ENCODE peak calls at places on chromosome 5, in seven cellular contexts. P is hepatocyte, C is epithelial cell of proximal tubule, A is lower leg skin, Y is thyroid gland, R is psoas muscle, T is HCT116. N is an unnamed sample.

GRCh38 chr5:32869216-32869615 is 158.1 kb downstream of the NPR3 start:
- DNase-seq in P (no peak), C (no peak), A (no peak), Y (no peak), R (no peak), T (no peak), N (peak)

GRCh38 chr5:155430192-155430591 is 416.6 kb downstream of the KIF4B start:
- DNase-seq in P (no peak), C (no peak), A (no peak), Y (no peak), R (no peak), T (no peak), N (no peak)

GRCh38 chr5:141623197-141623596 is 4.4 kb upstream of the DIAPH1 start:
- DNase-seq in P (no peak), C (no peak), A (no peak), Y (no peak), R (no peak), T (no peak), N (no peak)

GRCh38 chr5:74415695-74416102 is 224.8 kb downstream of the ENC1 start:
- DNase-seq in P (peak), C (no peak), A (no peak), Y (no peak), R (no peak), T (no peak), N (no peak)

GRCh38 chr5:64834611-64835010 is 65.9 kb downstream of the CWC27 start:
- DNase-seq in P (no peak), C (no peak), A (no peak), Y (no peak), R (no peak), T (no peak), N (no peak)

GRCh38 chr5:85590764-85591163 is 1027.0 kb upstream of the COX7C start:
- DNase-seq in P (no peak), C (no peak), A (no peak), Y (no peak), R (no peak), T (no peak), N (no peak)

GRCh38 chr5:6215891-6216290 is 162.5 kb downstream of the MED10 start:
- DNase-seq in P (no peak), C (no peak), A (no peak), Y (no peak), R (no peak), T (no peak), N (no peak)

GRCh38 chr5:77642915-77643653 is 4.6 kb upstream of the OTP start:
- DNase-seq in P (no peak), C (no peak), A (no peak), Y (no peak), R (no peak), T (no peak), N (no peak)

GRCh38 chr5:114949001-114949400 is 220.7 kb downstream of the TRIM36 start:
- DNase-seq in P (no peak), C (no peak), A (no peak), Y (no peak), R (no peak), T (no peak), N (no peak)

GRCh38 chr5:773517-774264 is 10.8 kb downstream of the ZDHHC11B start:
- DNase-seq in P (peak), C (no peak), A (no peak), Y (no peak), R (no peak), T (no peak), N (no peak)

GRCh38 chr5:68428232-68428811 is 212.8 kb downstream of the PIK3R1 start:
- DNase-seq in P (no peak), C (no peak), A (no peak), Y (no peak), R (no peak), T (no peak), N (no peak)

GRCh38 chr5:1293997-1294838 is 650 bp downstream of the TERT start:
- DNase-seq in P (peak), C (no peak), A (no peak), Y (no peak), R (no peak), T (no peak), N (no peak)

GRCh38 chr5:55151923-55152842 is 7.8 kb upstream of the GPX8 start:
- DNase-seq in P (no peak), C (no peak), A (peak), Y (no peak), R (no peak), T (no peak), N (peak)

GRCh38 chr5:120140510-120140909 is 323.6 kb upstream of the PRR16 start:
- DNase-seq in P (no peak), C (no peak), A (no peak), Y (no peak), R (no peak), T (no peak), N (no peak)
- TF ChIP-seq CTCF in P (no peak), C (no peak), A (no peak), Y (no peak), R (no peak), T (no peak), N (no peak)

DNA sequence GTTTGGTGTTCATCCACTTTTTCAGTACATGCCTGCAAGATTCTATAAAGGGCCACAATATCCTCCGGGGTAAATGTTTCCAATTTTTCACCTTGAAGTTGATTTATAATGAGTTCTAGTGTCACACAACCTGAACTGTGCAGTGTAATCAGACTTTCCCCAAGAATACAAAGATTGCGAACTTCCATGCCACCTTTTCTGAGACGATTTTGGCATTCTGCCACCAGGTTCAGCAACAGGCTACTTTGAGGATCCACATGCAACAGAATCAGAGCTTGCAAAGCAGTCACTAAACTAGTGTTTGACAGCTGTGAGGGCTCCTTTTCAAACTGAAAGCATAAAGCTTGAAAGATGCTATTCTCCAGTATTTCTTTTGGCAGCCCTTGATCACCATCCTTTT is 1.6 kb downstream of the FASTKD3 start:
- DNase-seq in P (no peak), C (no peak), A (no peak), Y (no peak), R (no peak), T (no peak), N (no peak)
- H3K4me3 ChIP-seq in P (no peak), C (peak), A (no peak), Y (no peak), R (no peak), T (peak), N (no peak)

GRCh38 chr5:164962302-164962961 is 1457.0 kb downstream of the MAT2B start:
- DNase-seq in P (no peak), C (no peak), A (no peak), Y (no peak), R (no peak), T (no peak), N (no peak)

GRCh38 chr5:164972973-164973372 is 1467.6 kb downstream of the MAT2B start:
- DNase-seq in P (no peak), C (no peak), A (no peak), Y (no peak), R (no peak), T (no peak), N (no peak)

DNA sequence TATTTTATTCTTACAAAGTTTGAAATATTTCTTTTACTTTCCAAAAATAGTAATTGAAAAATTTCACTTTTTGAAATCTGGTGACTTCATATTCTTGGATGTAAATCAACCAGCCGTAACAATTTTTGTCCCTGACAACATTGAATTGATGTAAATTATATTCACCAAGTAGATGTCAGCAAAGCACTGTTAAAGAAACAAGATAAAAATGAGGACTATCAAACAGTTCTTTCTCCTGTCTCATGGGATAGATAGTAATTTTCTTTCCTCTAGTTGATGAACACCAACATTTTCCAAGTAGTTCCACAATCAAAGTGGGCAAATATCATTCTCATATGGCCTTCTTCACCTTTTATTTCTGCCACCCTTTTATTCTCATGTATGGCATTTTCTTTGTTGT is 1461.9 kb downstream of the MAT2B start:
- DNase-seq in P (no peak), C (no peak), A (no peak), Y (no peak), R (no peak), T (no peak), N (no peak)
- TF ChIP-seq CTCF in P (no peak), C (no peak), A (no peak), Y (no peak), R (no peak), T (no peak), N (no peak)

GRCh38 chr5:149747141-149747832 is 17.2 kb downstream of the PPARGC1B start:
- DNase-seq in P (peak), C (no peak), A (peak), Y (peak), R (peak), T (peak), N (no peak)
- H3K4me3 ChIP-seq in P (no peak), C (peak), A (no peak), Y (no peak), R (no peak), T (no peak), N (no peak)

DNA sequence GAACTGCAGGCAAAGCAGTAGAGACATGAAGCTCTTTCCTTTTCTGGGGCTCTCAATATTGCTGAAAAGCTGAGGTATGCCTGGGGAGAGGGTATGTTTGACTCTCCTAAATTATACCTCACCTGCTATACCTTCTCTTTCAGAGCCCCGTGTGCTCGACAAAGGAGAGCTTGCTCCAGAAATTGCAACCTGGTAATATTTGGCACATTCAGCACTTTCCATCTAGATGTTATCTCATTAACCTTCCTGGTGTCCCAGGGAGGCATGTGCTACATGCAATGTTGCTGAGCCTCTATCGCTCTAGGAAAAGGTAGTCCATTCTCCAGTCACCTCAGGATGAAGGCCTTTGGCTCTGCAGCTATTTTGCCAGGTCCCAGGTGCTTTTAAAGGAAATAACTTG is 78.5 kb upstream of the ZSWIM6 start:
- DNase-seq in P (no peak), C (no peak), A (no peak), Y (no peak), R (no peak), T (no peak), N (no peak)
- TF ChIP-seq CTCF in P (no peak), C (no peak), A (no peak), Y (no peak), R (no peak), T (no peak), N (no peak)

DNA sequence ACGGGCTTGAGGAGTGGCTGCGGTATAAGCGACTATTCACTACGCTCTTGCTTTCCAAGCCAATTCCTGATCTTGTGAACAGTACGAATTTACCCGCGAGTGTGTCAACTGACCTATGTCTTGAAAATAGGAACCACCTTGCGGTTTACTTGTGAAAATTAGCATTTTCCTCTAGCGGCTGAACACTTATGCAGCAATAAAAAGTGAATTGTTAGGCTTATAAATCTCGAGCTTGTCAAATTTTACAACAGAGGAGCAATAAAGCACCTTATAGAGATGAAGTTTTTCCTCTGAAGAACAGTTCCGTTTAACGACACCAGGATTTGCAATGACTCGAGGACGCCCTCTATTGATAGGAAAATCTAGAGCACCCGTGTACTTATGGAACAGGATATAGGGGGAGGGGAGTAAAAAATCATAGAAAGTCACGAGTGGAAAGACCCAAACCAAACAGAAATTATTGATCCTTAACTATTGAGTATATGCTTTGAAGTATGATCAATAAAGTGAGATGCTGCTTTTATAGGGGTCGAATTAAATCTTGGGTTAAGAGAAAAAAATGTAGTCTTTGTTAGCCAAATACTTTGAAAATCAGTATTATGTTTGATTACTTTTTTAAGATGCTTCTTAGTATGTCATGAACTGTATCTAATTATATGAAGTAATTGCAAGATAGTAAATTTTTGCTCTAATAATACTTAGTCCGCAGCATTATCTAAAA is 1.9 kb upstream of the RGMB start:
- DNase-seq in P (peak), C (peak), A (peak), Y (peak), R (no peak), T (peak), N (peak)
- H3K4me3 ChIP-seq in P (peak), C (peak), A (peak), Y (peak), R (peak), T (peak), N (peak)

GRCh38 chr5:157989296-157989695 is 130.4 kb upstream of the CLINT1 start:
- DNase-seq in P (no peak), C (no peak), A (no peak), Y (no peak), R (no peak), T (no peak), N (peak)
- TF ChIP-seq CTCF in P (no peak), C (no peak), A (no peak), Y (no peak), R (no peak), T (no peak), N (no peak)

GRCh38 chr5:119398713-119399492 is 43.1 kb downstream of the TNFAIP8 start:
- DNase-seq in P (no peak), C (peak), A (peak), Y (peak), R (peak), T (no peak), N (peak)

GRCh38 chr5:119396265-119396664 is 40.4 kb downstream of the TNFAIP8 start:
- DNase-seq in P (no peak), C (no peak), A (no peak), Y (no peak), R (no peak), T (no peak), N (no peak)

GRCh38 chr5:119400248-119400647 is 44.4 kb downstream of the TNFAIP8 start:
- DNase-seq in P (peak), C (peak), A (no peak), Y (peak), R (no peak), T (no peak), N (peak)

GRCh38 chr5:119395080-119395836 is 39.4 kb downstream of the TNFAIP8 start:
- DNase-seq in P (no peak), C (no peak), A (no peak), Y (no peak), R (no peak), T (no peak), N (no peak)

DNA sequence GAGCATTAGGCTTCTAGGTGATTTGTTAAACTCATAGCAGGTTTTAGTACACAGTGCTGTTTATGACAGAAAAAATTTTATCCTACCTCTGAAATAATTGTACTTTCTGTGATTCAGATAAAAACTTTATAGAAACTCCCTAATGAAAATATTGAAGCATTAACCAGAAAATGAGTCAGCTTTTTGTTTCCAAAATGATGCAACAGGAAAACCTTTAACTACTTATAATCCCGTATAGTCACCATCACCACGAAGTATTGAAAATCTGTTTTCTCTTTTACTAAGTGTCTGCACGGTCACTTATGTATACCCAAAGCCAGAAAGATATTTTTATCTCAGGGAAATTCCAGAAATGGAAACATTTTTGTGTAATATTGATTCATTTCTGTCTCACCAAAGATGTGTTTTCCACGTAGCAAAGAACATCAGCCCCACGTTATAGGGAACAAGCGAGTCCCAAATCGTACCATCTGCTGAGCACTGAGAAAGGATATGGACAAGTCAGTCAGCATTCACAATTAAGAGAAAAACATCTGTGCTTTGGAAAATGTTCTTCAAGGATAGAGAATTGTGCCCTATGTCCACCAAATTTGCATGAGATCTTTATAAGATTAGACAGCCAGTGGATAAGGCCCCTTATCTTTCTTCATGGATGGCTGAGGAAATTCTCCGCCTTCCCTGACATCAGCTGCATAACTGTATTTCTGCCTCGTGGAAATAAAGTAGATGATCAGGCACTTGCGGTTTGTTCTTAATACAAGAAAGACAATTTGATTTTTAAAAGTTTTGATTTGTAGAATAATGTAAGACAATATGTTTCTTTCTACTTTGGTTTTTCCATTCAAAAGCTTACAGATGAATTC is 41.9 kb downstream of the TNFAIP8 start:
- DNase-seq in P (no peak), C (no peak), A (no peak), Y (no peak), R (no peak), T (no peak), N (peak)
- H3K4me3 ChIP-seq in P (no peak), C (no peak), A (no peak), Y (no peak), R (no peak), T (no peak), N (peak)